ENCODE peak calls at places on chromosomes 2 and 18, in five cellular contexts. B is IMR-90, H is GM23248, M is PC-3, E is SK-N-SH. G is an unnamed sample. For H3K4me1, the result is how much of the 10 kb centered on the place peaks cover.

GRCh38 chr2:199404841-199405240 is 52.9 kb downstream of the SATB2 start:
- DNase-seq in M (no peak), B (peak), H (peak), E (no peak), G (peak)

GRCh38 chr2:56522605-56523089 is 338.9 kb downstream of the CCDC85A start:
- DNase-seq in H (peak), B (peak), E (no peak), M (peak), G (peak)

GRCh38 chr2:120605231-120605935 is 130.3 kb upstream of the GLI2 start:
- DNase-seq in H (no peak), B (peak), M (no peak), E (no peak), G (no peak)

GRCh38 chr2:32264422-32265149 is at the start of gene NLRC4:
- DNase-seq in E (no peak), H (no peak), M (no peak), B (no peak), G (no peak)

GRCh38 chr18:26764584-26764983 is 100.9 kb downstream of the AQP4 start:
- DNase-seq in E (peak), B (no peak), M (peak), H (no peak), G (no peak)

GRCh38 chr2:221810216-221810615 is 238.1 kb upstream of the EPHA4 start:
- DNase-seq in E (no peak), B (no peak), M (no peak), H (no peak), G (no peak)

GRCh38 chr2:25664531-25665307 is 8.7 kb downstream of the DTNB start:
- DNase-seq in E (peak), B (peak), H (peak), M (peak), G (peak)

GRCh38 chr2:41847744-41848441 is 199.9 kb upstream of the PKDCC start:
- DNase-seq in B (peak), H (peak), M (peak), E (no peak), G (peak)

GRCh38 chr2:161090401-161090800 is 69.8 kb upstream of the TANK start:
- DNase-seq in M (no peak), E (no peak), H (no peak), B (peak), G (no peak)

GRCh38 chr2:120272763-120273481 is 20.3 kb downstream of the RALB start:
- DNase-seq in M (no peak), H (no peak), B (no peak), E (no peak), G (no peak)

GRCh38 chr2:8145385-8145784 is 536.5 kb upstream of the ID2 start:
- DNase-seq in E (no peak), M (no peak), B (peak), H (no peak), G (no peak)
- H3K4me3 ChIP-seq in E (no peak), M (no peak), B (no peak), H (no peak), G (no peak)

GRCh38 chr2:205686231-205687017 is 4.1 kb downstream of the NRP2 start:
- DNase-seq in M (no peak), B (peak), E (peak), H (peak), G (peak)
- H3K4me1 ChIP-seq in M (under half), B (under half), E (under half), H (under half), G (under half)

GRCh38 chr2:196274387-196274809 is 103.0 kb upstream of the STK17B start:
- DNase-seq in H (peak), B (peak), E (no peak), M (peak), G (peak)

GRCh38 chr2:196276421-196276820 is 105.0 kb upstream of the STK17B start:
- DNase-seq in M (peak), H (no peak), E (no peak), B (no peak), G (no peak)

GRCh38 chr2:196277002-196277401 is 105.6 kb upstream of the STK17B start:
- DNase-seq in E (no peak), M (peak), B (peak), H (peak), G (peak)

GRCh38 chr2:196278491-196278911 is 107.1 kb upstream of the STK17B start:
- DNase-seq in M (peak), H (peak), E (no peak), B (peak), G (peak)

GRCh38 chr2:196275646-196276352 is 104.4 kb upstream of the STK17B start:
- DNase-seq in E (no peak), H (peak), B (peak), M (peak), G (peak)
- H3K9ac ChIP-seq in E (peak), H (no peak), B (no peak), M (no peak), G (peak)

DNA sequence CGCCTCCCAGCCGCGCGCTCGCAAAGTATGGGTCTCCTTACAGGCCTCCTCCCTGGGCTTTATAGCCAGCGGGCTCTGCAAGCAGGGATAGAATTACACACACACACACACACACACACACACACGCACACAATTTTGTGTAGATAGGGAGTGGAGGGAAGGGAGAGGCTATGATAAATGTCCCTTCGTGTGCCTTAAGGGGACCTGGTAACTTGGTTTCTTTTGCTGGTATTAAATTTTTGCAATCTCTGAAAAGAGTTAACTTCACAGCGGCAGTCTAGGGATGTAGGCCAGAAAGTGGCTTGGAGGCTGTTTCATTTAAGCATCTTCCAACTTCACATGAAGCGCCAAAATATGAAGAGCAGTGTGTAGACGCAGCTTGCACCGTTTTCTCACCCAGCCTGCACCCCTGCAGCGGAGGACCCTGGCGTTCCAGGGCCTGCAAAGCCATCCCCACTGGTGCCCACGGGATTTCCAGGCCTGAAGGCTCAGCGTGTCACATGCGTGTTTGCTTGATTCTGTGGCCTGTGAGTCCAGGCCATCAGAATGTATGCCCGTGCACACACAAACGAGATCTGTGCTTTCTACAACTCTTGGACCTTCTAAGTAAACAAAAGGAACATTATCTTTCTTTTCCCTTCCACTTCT is 87.1 kb upstream of the EPB41L3 start:
- DNase-seq in B (no peak), H (no peak), M (peak), E (no peak), G (no peak)
- H3K4me3 ChIP-seq in B (peak), H (peak), M (no peak), E (no peak), G (peak)

GRCh38 chr2:196876364-196876763 is 50.1 kb downstream of the PGAP1 start:
- DNase-seq in H (no peak), M (no peak), E (no peak), B (no peak), G (no peak)
- H3K4me1 ChIP-seq in H (under half), M (under half), E (under half), B (under half), G (under half)

GRCh38 chr2:79294994-79295393 is 135.4 kb upstream of the REG3A start:
- DNase-seq in H (no peak), E (no peak), B (no peak), M (no peak), G (no peak)

GRCh38 chr2:79292231-79292785 is 132.8 kb upstream of the REG3A start:
- DNase-seq in M (no peak), H (no peak), E (no peak), B (no peak), G (no peak)

DNA sequence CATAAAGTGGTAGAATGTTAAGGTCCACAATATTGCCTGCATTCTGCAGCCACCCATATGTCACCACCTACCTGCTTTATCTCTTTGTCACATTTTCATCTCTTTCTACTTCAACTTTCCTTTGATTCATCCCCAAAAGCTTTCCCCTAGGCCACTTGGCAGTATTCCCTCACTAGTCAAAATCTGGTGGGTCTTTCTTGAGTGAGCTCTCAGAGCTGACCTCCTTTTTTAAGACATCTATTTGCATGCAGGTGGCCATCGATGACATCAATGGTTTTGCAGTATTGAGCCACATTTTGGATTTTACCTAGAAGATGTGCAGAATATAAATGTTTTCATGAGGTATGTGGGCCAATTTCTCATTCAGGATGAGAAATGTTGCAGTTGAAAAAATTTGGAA is 133.4 kb upstream of the REG3A start:
- DNase-seq in B (no peak), M (no peak), E (no peak), H (no peak), G (no peak)
- H3K9ac ChIP-seq in B (no peak), M (no peak), E (no peak), H (no peak), G (no peak)

G was measured in adipocyte.